ENCODE peak calls at places on chromosomes 12 and 14, in seven cellular contexts. D is brain microvascular endothelial cell, P is mammary epithelial cell, Q is GM12878, V is upper lobe of left lung, H is Panc1, Z is breast epithelium. J is an unnamed sample. For H3K36me3, the result is how much of the 10 kb centered on the place peaks cover.

GRCh38 chr12:114812858-114813761 is 129.1 kb upstream of the TBX3 start:
- DNase-seq in H (peak), V (no peak), Z (no peak), Q (no peak), P (no peak), D (no peak), J (no peak)

GRCh38 chr14:100654025-100654813 is 67.0 kb upstream of the BEGAIN start:
- DNase-seq in Z (no peak), Q (no peak), D (no peak), P (no peak), H (no peak), V (no peak), J (no peak)

GRCh38 chr14:36579573-36580140 is 2.8 kb downstream of the NKX2-8 start:
- DNase-seq in Z (no peak), Q (no peak), V (no peak), H (no peak), D (no peak), P (no peak), J (no peak)

GRCh38 chr14:57408037-57408436 is 17.7 kb downstream of the NAA30 start:
- DNase-seq in H (no peak), D (no peak), Z (no peak), Q (no peak), P (no peak), V (no peak), J (no peak)

GRCh38 chr12:24025153-24025798 is 75.8 kb upstream of the SOX5 start:
- DNase-seq in D (no peak), H (no peak), V (no peak), P (no peak), Z (no peak), Q (no peak), J (peak)

GRCh38 chr14:59267046-59267445 is 78.6 kb downstream of the DAAM1 start:
- DNase-seq in Q (no peak), H (no peak), Z (no peak), P (peak), V (no peak), D (no peak), J (no peak)

GRCh38 chr12:49288412-49288853 is 6.5 kb upstream of the PRPH start:
- DNase-seq in P (peak), Z (peak), D (peak), V (peak), H (no peak), Q (peak), J (peak)

GRCh38 chr12:27705263-27705662 is 5.4 kb upstream of the MRPS35 start:
- DNase-seq in H (no peak), Q (no peak), Z (no peak), V (no peak), D (no peak), P (no peak), J (no peak)

GRCh38 chr14:95092723-95093122 is 64.6 kb downstream of the DICER1 start:
- DNase-seq in Z (no peak), Q (no peak), V (no peak), P (no peak), D (no peak), H (no peak), J (no peak)

GRCh38 chr14:64726585-64726890 is 22.3 kb downstream of the PLEKHG3 start:
- DNase-seq in P (peak), Q (no peak), Z (no peak), H (no peak), V (no peak), D (peak), J (peak)

GRCh38 chr14:90040411-90040810 is 21.4 kb upstream of the KCNK13 start:
- DNase-seq in P (no peak), D (no peak), Z (no peak), Q (no peak), V (no peak), H (no peak), J (no peak)

GRCh38 chr12:12655061-12655460 is 40.9 kb downstream of the GPR19 start:
- DNase-seq in H (no peak), D (no peak), V (no peak), Q (no peak), Z (no peak), P (no peak), J (no peak)
- H3K4me3 ChIP-seq in H (no peak), D (no peak), V (no peak), Q (no peak), Z (no peak), P (no peak), J (no peak)

GRCh38 chr12:112419269-112420133 is 754 bp downstream of the PTPN11 start:
- DNase-seq in P (peak), H (no peak), V (peak), Z (peak), Q (no peak), D (peak), J (peak)
- TF ChIP-seq CTCF in P (no peak), H (peak), V (no peak), Z (no peak), Q (no peak), D (no peak), J (no peak)

GRCh38 chr12:132066345-132066685 is 77.8 kb downstream of the DDX51 start:
- DNase-seq in P (no peak), V (no peak), D (no peak), H (no peak), Q (peak), Z (no peak), J (no peak)
- H3K36me3 ChIP-seq in P (under half), V (half or more), D (under half), H (under half), Q (under half), Z (under half), J (under half)

GRCh38 chr12:110538869-110539622 is 36.9 kb downstream of the RAD9B start:
- DNase-seq in H (no peak), Z (no peak), Q (no peak), P (no peak), D (no peak), V (no peak), J (no peak)
- H3K4me3 ChIP-seq in H (no peak), Z (no peak), Q (no peak), P (no peak), D (no peak), V (no peak), J (no peak)

GRCh38 chr12:1309610-1310009 is 284.8 kb downstream of the FBXL14 start:
- DNase-seq in H (no peak), D (no peak), Q (no peak), V (no peak), Z (no peak), P (no peak), J (no peak)
- TF ChIP-seq CTCF in H (no peak), D (no peak), Q (no peak), V (no peak), Z (no peak), P (no peak), J (no peak)

DNA sequence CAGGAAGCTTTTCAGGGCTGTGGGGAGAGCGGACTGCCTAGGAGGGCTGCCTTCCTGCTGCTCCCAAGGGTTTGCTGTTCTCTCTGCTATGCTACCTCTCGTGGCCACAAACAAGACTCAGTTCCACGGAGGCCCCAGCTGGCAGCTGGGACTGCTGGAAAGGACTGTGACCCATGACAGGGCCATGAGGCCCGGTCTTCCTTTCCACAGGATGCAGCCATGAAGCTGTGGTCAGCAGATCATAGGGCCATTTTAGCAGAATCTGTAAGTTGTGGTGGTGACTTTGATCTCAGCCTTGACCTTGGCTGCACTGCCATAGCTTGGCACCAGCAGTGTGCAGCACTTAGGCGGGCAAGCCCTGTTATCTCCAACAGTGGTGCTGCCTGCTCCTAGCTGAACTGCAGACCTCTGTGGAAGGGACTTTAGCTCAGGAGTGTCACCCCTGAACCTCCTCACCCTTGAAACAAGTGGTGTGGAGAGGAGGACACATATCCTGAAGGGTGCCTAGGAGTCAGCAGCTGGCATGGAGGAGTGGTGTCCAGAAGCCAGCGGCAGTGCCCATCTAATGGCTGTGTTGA is 12.3 kb downstream of the KRT80 start:
- DNase-seq in Z (no peak), H (no peak), Q (no peak), P (no peak), V (no peak), D (no peak), J (no peak)
- H3K36me3 ChIP-seq in Z (under half), H (under half), Q (under half), P (under half), V (under half), D (under half), J (under half)

GRCh38 chr14:49581209-49581960 is 4.8 kb downstream of the RPS29 start:
- DNase-seq in D (no peak), H (no peak), P (no peak), V (no peak), Z (no peak), Q (no peak), J (no peak)

GRCh38 chr14:49581961-49582210 is 4.3 kb downstream of the RPS29 start:
- DNase-seq in V (no peak), Q (no peak), Z (no peak), H (no peak), P (no peak), D (no peak), J (no peak)

GRCh38 chr14:49582211-49582977 is 3.8 kb downstream of the RPS29 start:
- DNase-seq in H (no peak), P (no peak), D (no peak), Q (no peak), V (no peak), Z (no peak), J (no peak)

GRCh38 chr14:49584058-49584457 is 2.1 kb downstream of the RPS29 start:
- DNase-seq in Q (no peak), V (no peak), Z (no peak), H (no peak), P (no peak), D (no peak), J (no peak)

DNA sequence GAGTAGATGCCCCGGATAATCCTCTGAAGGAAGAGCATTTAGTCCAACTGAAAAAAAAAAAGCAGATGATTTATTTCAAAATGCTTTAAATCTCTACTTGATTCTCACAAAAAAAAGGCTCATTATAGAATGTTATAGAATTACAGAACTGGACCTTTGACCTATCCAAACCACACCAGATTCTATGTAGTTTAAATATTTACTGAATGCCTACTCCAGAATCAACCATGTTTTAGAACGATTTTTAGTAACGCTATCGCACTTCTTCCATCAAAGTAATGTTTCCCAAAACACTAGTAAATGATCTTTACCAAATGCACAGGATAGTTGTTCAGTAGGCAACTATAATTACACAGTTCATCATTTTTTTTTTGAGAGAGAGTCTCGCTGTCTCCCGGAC is 2.6 kb downstream of the RPS29 start:
- DNase-seq in D (no peak), P (no peak), V (no peak), Z (no peak), Q (no peak), H (no peak), J (no peak)
- H3K4me3 ChIP-seq in D (peak), P (no peak), V (peak), Z (no peak), Q (peak), H (peak), J (no peak)

GRCh38 chr14:67372833-67373232 is 12.7 kb downstream of the EIF2S1 start:
- DNase-seq in Q (no peak), H (no peak), P (no peak), V (no peak), Z (no peak), D (no peak), J (no peak)
- TF ChIP-seq CTCF in Q (no peak), H (no peak), P (no peak), V (no peak), Z (no peak), D (no peak), J (no peak)

J was measured in bronchial epithelial cell.